ENCODE peak calls at places on chromosomes 1 and 21, in ten cellular contexts. O is GM23338, P is uterus, X is A549, D is IMR-90, V is astrocyte, H is cardiac muscle cell, R is left ventricle myocardium inferior, S is ovary, I is lung. L is an unnamed sample.

GRCh38 chr1:218735436-218735835 is 390.3 kb downstream of the TGFB2 start:
- DNase-seq in O (no peak), P (peak; percentile 33), X (no peak), D (peak; percentile 90), V (peak; percentile 92), H (peak; percentile 77), R (no peak), S (no peak), I (no peak), L (peak; percentile 32)

GRCh38 chr1:109931189-109931672 is 20.6 kb downstream of the CSF1 start:
- DNase-seq in O (peak; percentile 95), P (peak; percentile 77), X (peak; percentile 41), D (peak; percentile 77), V (peak; percentile 68), H (peak; percentile 95), R (peak; percentile 85), S (peak; percentile 83), I (peak; percentile 78), L (peak; percentile 85)

GRCh38 chr1:90721210-90722194 is 4.4 kb upstream of the BARHL2 start:
- DNase-seq in O (peak; percentile 91), P (no peak), X (peak; percentile 15), D (peak; percentile 41), V (peak; percentile 8), H (peak; percentile 72), R (no peak), S (no peak), I (no peak), L (peak; percentile 57)

GRCh38 chr21:15065381-15066230 is 806 bp upstream of the NRIP1 start:
- DNase-seq in O (peak; percentile 79), P (peak; percentile 83), X (peak; percentile 37), D (peak; percentile 86), V (peak; percentile 85), H (peak; percentile 61), R (peak; percentile 79), S (peak; percentile 84), I (peak; percentile 80), L (peak; percentile 91)

GRCh38 chr1:205739348-205740160 is 10.4 kb downstream of the NUCKS1 start:
- DNase-seq in O (no peak), P (no peak), X (no peak), D (peak; percentile 94), V (peak; percentile 58), H (no peak), R (no peak), S (no peak), I (no peak), L (no peak)

GRCh38 chr1:150876111-150876434 is 326 bp downstream of the ARNT start:
- DNase-seq in O (peak; percentile 81), P (no peak), X (peak; percentile 42), D (peak; percentile 49), V (peak; percentile 32), H (peak; percentile 84), R (no peak), S (no peak), I (no peak), L (peak; percentile 71)

GRCh38 chr1:20678599-20678998 is 17.4 kb upstream of the DDOST start:
- DNase-seq in O (no peak), P (no peak), X (no peak), D (no peak), V (no peak), H (no peak), R (no peak), S (no peak), I (no peak), L (no peak)

GRCh38 chr1:224106568-224107281 is 7.2 kb upstream of the FBXO28 start:
- DNase-seq in O (peak; percentile 73), P (no peak), X (peak; percentile 65), D (peak; percentile 56), V (peak; percentile 28), H (peak; percentile 35), R (no peak), S (no peak), I (no peak), L (no peak)

GRCh38 chr1:33390550-33390949 is 40.3 kb downstream of the PHC2 start:
- DNase-seq in O (no peak), P (no peak), X (no peak), D (peak; percentile 97), V (peak; percentile 86), H (no peak), R (no peak), S (no peak), I (no peak), L (no peak)

GRCh38 chr1:3772027-3772714 is 378 bp upstream of the SMIM1 start:
- DNase-seq in O (peak; percentile 96), P (peak; percentile 95), X (peak; percentile 84), D (peak; percentile 62), V (peak; percentile 49), H (peak; percentile 95), R (peak; percentile 92), S (peak; percentile 94), I (peak; percentile 94), L (peak; percentile 96)

GRCh38 chr1:11948822-11949458 is 14.4 kb downstream of the PLOD1 start:
- DNase-seq in O (peak; percentile 42), P (no peak), X (no peak), D (peak; percentile 26), V (no peak), H (no peak), R (no peak), S (no peak), I (no peak), L (peak; percentile 66)

GRCh38 chr1:153538315-153538821 is 2.4 kb downstream of the S100A5 start:
- DNase-seq in O (peak; percentile 85), P (no peak), X (no peak), D (peak; percentile 43), V (no peak), H (peak; percentile 51), R (no peak), S (no peak), I (no peak), L (no peak)

GRCh38 chr1:54360165-54361005 is 45.8 kb downstream of the SSBP3 start:
- DNase-seq in O (no peak), P (no peak), X (no peak), D (no peak), V (no peak), H (no peak), R (no peak), S (no peak), I (no peak), L (no peak)
- H3K4me1 ChIP-seq in O (peaks cover 79% of the 10 kb centered on the region), P (peaks cover 16% of the 10 kb centered on the region), X (peaks cover 6% of the 10 kb centered on the region), D (peaks cover 12% of the 10 kb centered on the region), V (no peaks in the 10 kb centered on the region), H (peaks cover 50% of the 10 kb centered on the region), R (peaks cover 97% of the 10 kb centered on the region), S (peaks cover 51% of the 10 kb centered on the region), I (peaks cover 17% of the 10 kb centered on the region), L (peaks cover 33% of the 10 kb centered on the region)

DNA sequence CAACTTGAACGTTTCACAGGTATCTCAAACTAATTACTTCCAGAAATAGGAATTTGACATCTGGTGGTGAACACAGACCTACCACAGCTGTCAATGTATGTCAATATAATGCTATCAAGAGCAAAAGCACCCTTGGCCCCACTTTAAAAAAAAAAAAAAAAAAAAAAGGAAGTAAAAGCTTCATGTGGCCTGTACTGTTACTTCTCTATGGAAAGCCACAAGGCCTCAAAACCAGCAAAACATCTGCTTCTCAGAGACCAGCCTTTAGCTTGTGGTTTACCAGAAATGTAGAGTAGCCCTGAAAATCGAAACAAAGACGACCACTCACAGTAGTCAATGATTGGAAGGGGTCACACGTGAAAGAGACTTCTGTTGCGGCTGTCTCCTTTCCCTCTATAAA is 109.6 kb downstream of the SLC45A1 start:
- DNase-seq in O (no peak), P (no peak), X (no peak), D (no peak), V (peak; percentile 38), H (no peak), R (no peak), S (no peak), I (no peak), L (no peak)
- H3K4me3 ChIP-seq in O (no peak overlapping the region), P (no peak overlapping the region), X (no peak overlapping the region), D (no peak overlapping the region), V (no peak overlapping the region), H (no peak overlapping the region), R (no peak overlapping the region), S (no peak overlapping the region), I (no peak overlapping the region), L (no peak overlapping the region)

DNA sequence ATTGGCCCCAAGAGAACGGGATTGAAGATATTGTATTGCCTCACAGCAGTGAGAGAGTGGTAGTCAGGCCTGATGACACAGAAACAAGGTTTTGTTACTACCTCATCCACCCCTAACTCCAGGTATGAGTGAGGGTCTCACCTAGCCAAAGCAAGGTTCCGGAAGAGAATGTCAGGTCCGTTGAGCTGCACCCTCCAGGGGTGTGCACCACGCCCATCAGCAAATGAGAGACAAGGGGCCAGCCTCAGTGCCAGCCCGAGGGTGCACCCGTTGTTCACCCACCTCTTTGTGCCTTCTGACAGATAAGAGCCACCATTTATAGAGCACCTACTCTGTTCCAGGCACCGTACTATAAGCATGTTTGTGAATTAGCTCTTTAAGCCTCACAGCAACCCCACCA is 121.9 kb upstream of the IPO9 start:
- DNase-seq in O (no peak), P (no peak), X (no peak), D (no peak), V (no peak), H (no peak), R (no peak), S (no peak), I (no peak), L (no peak)
- H3K4me1 ChIP-seq in O (peaks cover 3% of the 10 kb centered on the region), P (peaks cover 23% of the 10 kb centered on the region), X (peaks cover 41% of the 10 kb centered on the region), D (peaks cover 37% of the 10 kb centered on the region), V (peaks cover 73% of the 10 kb centered on the region), H (peaks cover 16% of the 10 kb centered on the region), R (peaks cover 82% of the 10 kb centered on the region), S (peaks cover 2% of the 10 kb centered on the region), I (peaks cover 14% of the 10 kb centered on the region), L (peaks cover 20% of the 10 kb centered on the region)

GRCh38 chr21:46226146-46226545 is 2.4 kb downstream of the LSS start:
- DNase-seq in O (no peak), P (no peak), X (no peak), D (peak; percentile 19), V (no peak), H (no peak), R (no peak), S (no peak), I (no peak), L (peak; percentile 28)
- H3K4me3 ChIP-seq in O (peak overlapping the region; percentile 98), P (no peak overlapping the region), X (no peak overlapping the region), D (no peak overlapping the region), V (no peak overlapping the region), H (no peak overlapping the region), R (peak overlapping the region; percentile 99), S (no peak overlapping the region), I (no peak overlapping the region), L (no peak overlapping the region)

DNA sequence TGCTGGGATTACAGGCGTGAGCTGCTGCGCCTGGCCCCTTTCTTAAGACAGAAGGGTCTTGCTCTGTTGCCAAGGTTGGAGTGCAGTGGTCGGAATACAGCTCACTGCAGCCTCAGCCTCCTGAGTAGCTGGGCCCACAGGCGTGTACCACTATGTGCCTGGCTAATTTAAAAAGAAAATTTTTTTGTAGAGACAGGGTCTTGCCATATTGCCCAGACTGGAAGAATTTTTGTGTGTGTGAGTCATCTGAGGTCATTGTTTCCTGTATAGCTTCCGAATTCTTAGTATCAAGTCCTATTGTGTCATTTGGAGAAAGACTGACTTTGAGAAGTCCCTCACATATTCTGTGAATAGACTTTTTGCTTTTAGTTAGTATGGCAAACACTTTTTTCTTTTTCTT is 4.7 kb downstream of the SZRD1 start:
- DNase-seq in O (no peak), P (no peak), X (no peak), D (peak; percentile 65), V (peak; percentile 71), H (no peak), R (no peak), S (no peak), I (no peak), L (no peak)
- H3K4me1 ChIP-seq in O (peaks cover 44% of the 10 kb centered on the region), P (peaks cover 6% of the 10 kb centered on the region), X (peaks cover 80% of the 10 kb centered on the region), D (peaks cover 25% of the 10 kb centered on the region), V (peaks cover 42% of the 10 kb centered on the region), H (peaks cover 26% of the 10 kb centered on the region), R (peaks cover 87% of the 10 kb centered on the region), S (peaks cover 28% of the 10 kb centered on the region), I (peaks cover 34% of the 10 kb centered on the region), L (peaks cover 35% of the 10 kb centered on the region)

GRCh38 chr1:39672551-39672947 is 642 bp upstream of the NT5C1A start:
- DNase-seq in O (peak; percentile 64), P (no peak), X (peak; percentile 14), D (no peak), V (no peak), H (peak; percentile 26), R (no peak), S (no peak), I (no peak), L (peak; percentile 44)
- H3K4me3 ChIP-seq in O (peak overlapping the region; percentile 67), P (no peak overlapping the region), X (peak overlapping the region; percentile 42), D (no peak overlapping the region), V (no peak overlapping the region), H (peak overlapping the region; percentile 37), R (peak overlapping the region; percentile 76), S (no peak overlapping the region), I (no peak overlapping the region), L (peak overlapping the region; percentile 49)

L was measured in testis.